ENCODE peak calls at places on chromosomes 7 and 10, in five cellular contexts. B is uterus, Y is astrocyte, W is tibial nerve, E is heart right ventricle. P is an unnamed sample.

GRCh38 chr10:71837085-71837827 is 13.8 kb downstream of the PSAP start:
- DNase-seq in E (no peak), B (no peak), Y (no peak), W (no peak), P (no peak)

GRCh38 chr7:158602905-158603772 is 15.5 kb upstream of the PTPRN2 start:
- DNase-seq in Y (peak; percentile 57), W (no peak), E (no peak), B (no peak), P (no peak)

GRCh38 chr10:114332301-114332797 is 72.0 kb downstream of the AFAP1L2 start:
- DNase-seq in Y (no peak), B (no peak), E (no peak), W (no peak), P (no peak)

GRCh38 chr10:26430641-26431163 is 7.4 kb upstream of the APBB1IP start:
- DNase-seq in W (no peak), B (no peak), E (no peak), Y (no peak), P (no peak)

GRCh38 chr7:70738080-70738479 is 393.9 kb upstream of the GALNT17 start:
- DNase-seq in Y (peak; percentile 56), E (no peak), W (no peak), B (no peak), P (no peak)

GRCh38 chr10:69728335-69728861 is 73.3 kb upstream of the COL13A1 start:
- DNase-seq in E (no peak), Y (peak; percentile 63), B (no peak), W (no peak), P (no peak)

GRCh38 chr10:62788861-62789467 is 15.6 kb upstream of the ADO start:
- DNase-seq in W (no peak), Y (peak; percentile 75), E (no peak), B (no peak), P (no peak)

GRCh38 chr7:1395211-1396070 is 63.8 kb downstream of the MICALL2 start:
- DNase-seq in B (no peak), W (no peak), Y (no peak), E (no peak), P (no peak)

GRCh38 chr7:23261843-23262452 is 15.4 kb downstream of the GPNMB start:
- DNase-seq in Y (peak; percentile 32), E (peak; percentile 45), B (peak; percentile 55), W (no peak), P (peak; percentile 29)

GRCh38 chr7:50331564-50332208 is 27.2 kb downstream of the IKZF1 start:
- DNase-seq in Y (no peak), B (no peak), E (no peak), W (no peak), P (peak; percentile 79)

GRCh38 chr7:104444019-104444418 is 115.6 kb downstream of the LHFPL3 start:
- DNase-seq in E (no peak), B (no peak), Y (no peak), W (no peak), P (no peak)

GRCh38 chr10:99711129-99711719 is 20.7 kb downstream of the COX15 start:
- DNase-seq in Y (peak; percentile 34), B (no peak), W (no peak), E (no peak), P (no peak)

GRCh38 chr10:92110039-92110794 is 180.7 kb downstream of the CPEB3 start:
- DNase-seq in E (no peak), W (no peak), Y (peak; percentile 77), B (no peak), P (no peak)

GRCh38 chr10:119509909-119510451 is 32.5 kb downstream of the RGS10 start:
- DNase-seq in E (peak; percentile 61), Y (no peak), W (no peak), B (peak; percentile 34), P (no peak)

GRCh38 chr7:55526329-55526728 is 46.0 kb downstream of the VOPP1 start:
- DNase-seq in Y (no peak), E (peak; percentile 17), B (no peak), W (no peak), P (no peak)

GRCh38 chr10:15123749-15124184 is 26.6 kb downstream of the RPP38 start:
- DNase-seq in B (no peak), W (no peak), Y (peak; percentile 91), E (no peak), P (no peak)

GRCh38 chr7:133274265-133274664 is 21.4 kb downstream of the EXOC4 start:
- DNase-seq in Y (no peak), E (no peak), B (no peak), W (no peak), P (no peak)

GRCh38 chr10:10786334-10787090 is 231.2 kb upstream of the CELF2 start:
- DNase-seq in B (no peak), E (no peak), W (no peak), Y (peak; percentile 56), P (no peak)

GRCh38 chr10:103153302-103153759 is 39.7 kb downstream of the NT5C2 start:
- DNase-seq in E (no peak), B (peak; percentile 25), W (no peak), Y (no peak), P (no peak)

GRCh38 chr7:80918909-80919721 is at the start of gene SEMA3C:
- DNase-seq in B (peak; percentile 92), E (peak; percentile 90), W (peak; percentile 83), Y (peak; percentile 94), P (no peak)

GRCh38 chr10:121452581-121452980 is 145.7 kb downstream of the FGFR2 start:
- DNase-seq in B (no peak), Y (no peak), E (no peak), W (no peak), P (no peak)

GRCh38 chr7:105218939-105219770 is 169.6 kb downstream of the SRPK2 start:
- DNase-seq in B (no peak), E (no peak), W (no peak), Y (peak; percentile 52), P (no peak)

GRCh38 chr10:75640803-75641202 is 209.4 kb downstream of the LRMDA start:
- DNase-seq in B (no peak), E (no peak), W (no peak), Y (no peak), P (no peak)

GRCh38 chr10:88194041-88194887 is 330.8 kb downstream of the PTEN start:
- DNase-seq in Y (peak; percentile 12), B (peak; percentile 34), E (no peak), W (no peak), P (peak; percentile 75)

GRCh38 chr7:77455334-77455733 is 39.2 kb upstream of the GSAP start:
- DNase-seq in E (peak; percentile 43), W (peak; percentile 21), Y (peak; percentile 79), B (no peak), P (no peak)

GRCh38 chr10:63115732-63116383 is 17.3 kb upstream of the NRBF2 start:
- DNase-seq in E (peak; percentile 63), B (peak; percentile 87), W (peak; percentile 69), Y (peak; percentile 95), P (no peak)

GRCh38 chr10:5018150-5018549 is 14.5 kb upstream of the AKR1C2 start:
- DNase-seq in Y (no peak), W (no peak), B (no peak), E (no peak), P (no peak)

GRCh38 chr10:48903151-48903550 is 36.5 kb downstream of the LRRC18 start:
- DNase-seq in Y (no peak), B (no peak), E (no peak), W (no peak), P (no peak)

GRCh38 chr10:3045471-3046209 is 21.7 kb upstream of the PFKP start:
- DNase-seq in Y (peak; percentile 89), W (no peak), E (peak; percentile 55), B (peak; percentile 78), P (no peak)

GRCh38 chr10:21343087-21343486 is 182.4 kb downstream of the SKIDA1 start:
- DNase-seq in Y (no peak), B (no peak), W (no peak), E (no peak), P (no peak)

GRCh38 chr7:84372155-84372621 is 177.6 kb upstream of the SEMA3A start:
- DNase-seq in E (no peak), Y (peak; percentile 99), W (no peak), B (no peak), P (no peak)

GRCh38 chr10:61279400-61279799 is 173.8 kb downstream of the TMEM26 start:
- DNase-seq in Y (no peak), B (no peak), W (no peak), E (no peak), P (no peak)

GRCh38 chr10:131433566-131433965 is 122.0 kb upstream of the TCERG1L start:
- DNase-seq in Y (no peak), E (no peak), B (no peak), W (no peak), P (no peak)

GRCh38 chr7:103958284-103958818 is 31.1 kb downstream of the RELN start:
- DNase-seq in W (no peak), B (no peak), Y (no peak), E (no peak), P (no peak)

GRCh38 chr10:95430231-95430951 is 130.8 kb downstream of the SORBS1 start:
- DNase-seq in B (peak; percentile 53), W (no peak), E (no peak), Y (no peak), P (no peak)
- H3K4me1 ChIP-seq in B (no peaks in the 10 kb centered on the region), W (no peaks in the 10 kb centered on the region), E (peaks cover 100% of the 10 kb centered on the region), Y (peaks cover 3% of the 10 kb centered on the region), P (no peaks in the 10 kb centered on the region)

DNA sequence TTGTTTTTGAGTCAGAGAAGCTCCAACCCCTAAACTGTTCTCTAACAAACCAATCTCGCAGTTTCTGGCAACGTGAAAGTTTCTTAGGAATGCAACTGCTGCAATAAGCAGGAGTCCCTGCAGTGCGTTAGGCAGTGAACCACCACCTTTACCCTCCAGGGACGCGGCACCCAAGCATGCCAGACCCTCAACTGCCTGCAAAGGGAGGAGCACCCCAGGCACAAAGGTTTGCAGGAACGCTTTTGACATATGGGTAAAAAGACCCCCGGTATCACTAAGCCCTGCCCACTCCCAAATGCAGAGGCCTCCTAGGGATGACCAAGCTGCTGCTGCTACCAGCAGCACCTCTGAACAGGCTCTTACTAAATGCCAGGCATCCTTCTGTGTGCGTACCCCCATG is 4.7 kb downstream of the TBRG4 start:
- DNase-seq in E (no peak), W (no peak), B (no peak), Y (no peak), P (no peak)
- H3K4me1 ChIP-seq in E (peaks cover 69% of the 10 kb centered on the region), W (no peaks in the 10 kb centered on the region), B (no peaks in the 10 kb centered on the region), Y (peaks cover 8% of the 10 kb centered on the region), P (peaks cover 44% of the 10 kb centered on the region)

DNA sequence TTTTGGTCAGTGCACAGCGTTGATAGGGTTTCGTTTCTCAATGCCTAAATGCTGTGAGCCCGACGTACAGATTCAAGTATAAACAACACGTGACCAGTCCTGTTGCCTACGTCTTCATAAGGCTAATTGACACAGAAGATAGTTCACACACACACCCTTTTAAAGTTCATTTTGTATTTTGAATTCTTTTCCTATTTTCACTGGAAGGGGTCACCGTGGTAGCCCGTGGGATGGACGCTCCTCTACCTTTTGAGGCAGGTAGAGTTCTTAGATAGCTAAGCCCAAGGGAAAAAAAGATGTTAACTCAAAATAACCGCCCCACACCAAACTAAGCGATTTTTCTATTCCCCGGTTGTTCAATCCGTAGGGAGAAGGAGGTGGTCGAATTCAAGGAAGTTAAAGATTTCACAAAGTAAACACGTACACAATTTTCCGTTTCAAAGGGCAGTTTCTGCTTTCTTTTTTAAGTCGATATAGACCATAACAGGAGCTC is 961 bp downstream of the KBTBD2 start:
- DNase-seq in W (no peak), Y (peak; percentile 56), B (no peak), E (no peak), P (peak; percentile 75)
- H3K4me1 ChIP-seq in W (no peaks in the 10 kb centered on the region), Y (peaks cover 19% of the 10 kb centered on the region), B (no peaks in the 10 kb centered on the region), E (peaks cover 63% of the 10 kb centered on the region), P (peaks cover 56% of the 10 kb centered on the region)

DNA sequence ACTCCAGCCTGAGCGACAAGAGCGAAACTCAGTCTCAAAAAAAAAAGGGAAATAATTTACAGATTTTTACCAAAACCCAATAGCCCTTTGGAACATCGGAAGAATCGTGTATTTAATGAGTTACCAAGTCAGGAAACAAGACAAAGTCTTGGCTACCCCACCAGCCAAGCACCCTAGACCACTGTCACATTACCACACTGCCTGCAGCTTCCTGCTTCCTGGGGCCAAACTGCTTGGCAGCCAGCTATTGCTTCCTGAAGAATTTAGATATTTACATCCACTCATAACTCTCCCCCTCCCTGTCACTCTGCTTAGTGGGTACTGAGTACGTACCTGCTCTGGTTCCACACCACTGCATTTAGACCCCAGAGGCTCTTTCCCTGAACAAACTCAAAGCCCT is 14.1 kb upstream of the TNPO3 start:
- DNase-seq in Y (no peak), E (no peak), B (no peak), W (no peak), P (no peak)
- H3K4me1 ChIP-seq in Y (peaks cover 8% of the 10 kb centered on the region), E (no peaks in the 10 kb centered on the region), B (no peaks in the 10 kb centered on the region), W (no peaks in the 10 kb centered on the region), P (no peaks in the 10 kb centered on the region)

P was measured in CD8-positive, alpha-beta memory T cell.